ENCODE peak calls at places on chromosomes 5 and 9, in nine cellular contexts. A is cardiac muscle cell; Q is epithelial cell of esophagus; D is endodermal cell; E is cardiac fibroblast; I is natural killer cell; T is brain microvascular endothelial cell; K is CD8-positive, alpha-beta T cell; N is transverse colon. H is an unnamed sample.
A peak's percentile ranks its signal among the peaks of the same experiment; 100 is the strongest.

GRCh38 chr5:132417010-132417439 is 47.5 kb downstream of the SLC22A5 start:
- DNase-seq in K (no peak), A (no peak), I (no peak), E (no peak), Q (peak; percentile 46), N (no peak), D (no peak), T (no peak), H (no peak)

GRCh38 chr5:111734597-111734996 is 22.4 kb downstream of the NREP start:
- DNase-seq in T (no peak), N (no peak), A (no peak), I (no peak), K (no peak), E (no peak), D (no peak), Q (no peak), H (no peak)

GRCh38 chr5:147876141-147876540 is 2.4 kb upstream of the SCGB3A2 start:
- DNase-seq in Q (no peak), I (no peak), N (no peak), E (no peak), D (no peak), T (no peak), K (no peak), A (no peak), H (no peak)

GRCh38 chr5:131795128-131795719 is 1.6 kb downstream of the FNIP1 start:
- DNase-seq in D (no peak), I (no peak), A (no peak), K (no peak), Q (no peak), N (no peak), E (no peak), T (no peak), H (no peak)

GRCh38 chr5:168104811-168105481 is 186.5 kb upstream of the WWC1 start:
- DNase-seq in I (no peak), D (peak; percentile 81), T (no peak), K (no peak), A (peak; percentile 22), E (no peak), N (peak; percentile 60), Q (no peak), H (no peak)

GRCh38 chr5:176816043-176816745 is 5.8 kb downstream of the UNC5A start:
- DNase-seq in E (no peak), I (no peak), K (no peak), T (no peak), A (no peak), Q (no peak), D (no peak), N (no peak), H (no peak)

GRCh38 chr9:124428751-124429529 is 13.7 kb upstream of the PSMB7 start:
- DNase-seq in N (no peak), A (no peak), K (no peak), E (no peak), I (no peak), Q (no peak), D (peak; percentile 33), T (no peak), H (no peak)

GRCh38 chr5:173279166-173279565 is 44.2 kb upstream of the NKX2-5 start:
- DNase-seq in I (no peak), N (no peak), A (no peak), D (no peak), T (no peak), Q (no peak), E (no peak), K (no peak), H (no peak)

GRCh38 chr5:962801-963200 is 45.8 kb upstream of the NKD2 start:
- DNase-seq in N (no peak), E (no peak), A (no peak), I (no peak), D (no peak), K (peak; percentile 37), Q (no peak), T (no peak), H (no peak)

GRCh38 chr5:961711-962240 is 46.8 kb upstream of the NKD2 start:
- DNase-seq in T (no peak), Q (no peak), A (no peak), I (no peak), K (no peak), D (peak; percentile 30), N (no peak), E (no peak), H (no peak)

GRCh38 chr5:961002-961710 is 47.4 kb upstream of the NKD2 start:
- DNase-seq in A (no peak), T (no peak), Q (no peak), N (no peak), I (no peak), E (no peak), K (peak; percentile 45), D (no peak), H (peak; percentile 17)

GRCh38 chr5:963310-963672 is 45.3 kb upstream of the NKD2 start:
- DNase-seq in A (no peak), D (peak; percentile 35), K (peak; percentile 46), I (no peak), N (no peak), E (no peak), Q (no peak), T (no peak), H (no peak)

GRCh38 chr5:962386-962785 is 46.2 kb upstream of the NKD2 start:
- DNase-seq in K (no peak), T (no peak), Q (no peak), N (no peak), A (no peak), D (no peak), E (no peak), I (no peak), H (no peak)
- TF ChIP-seq CTCF in K (no peak), T (no peak), Q (no peak), N (no peak), A (no peak), D (no peak), E (no peak), I (no peak), H (no peak)

GRCh38 chr9:5428794-5429528 is 8.8 kb downstream of the PLGRKT start:
- DNase-seq in A (no peak), T (no peak), E (no peak), Q (no peak), D (no peak), I (no peak), N (no peak), K (no peak), H (no peak)

GRCh38 chr9:5427005-5427404 is 10.7 kb downstream of the PLGRKT start:
- DNase-seq in E (no peak), A (no peak), D (no peak), N (no peak), Q (no peak), I (no peak), T (no peak), K (no peak), H (no peak)

GRCh38 chr9:5422276-5422675 is 15.4 kb downstream of the PLGRKT start:
- DNase-seq in N (no peak), E (no peak), Q (no peak), D (no peak), T (no peak), K (no peak), I (no peak), A (no peak), H (no peak)

GRCh38 chr9:5428172-5428571 is 9.6 kb downstream of the PLGRKT start:
- DNase-seq in Q (no peak), A (no peak), E (no peak), N (no peak), K (no peak), D (no peak), T (no peak), I (no peak), H (no peak)

DNA sequence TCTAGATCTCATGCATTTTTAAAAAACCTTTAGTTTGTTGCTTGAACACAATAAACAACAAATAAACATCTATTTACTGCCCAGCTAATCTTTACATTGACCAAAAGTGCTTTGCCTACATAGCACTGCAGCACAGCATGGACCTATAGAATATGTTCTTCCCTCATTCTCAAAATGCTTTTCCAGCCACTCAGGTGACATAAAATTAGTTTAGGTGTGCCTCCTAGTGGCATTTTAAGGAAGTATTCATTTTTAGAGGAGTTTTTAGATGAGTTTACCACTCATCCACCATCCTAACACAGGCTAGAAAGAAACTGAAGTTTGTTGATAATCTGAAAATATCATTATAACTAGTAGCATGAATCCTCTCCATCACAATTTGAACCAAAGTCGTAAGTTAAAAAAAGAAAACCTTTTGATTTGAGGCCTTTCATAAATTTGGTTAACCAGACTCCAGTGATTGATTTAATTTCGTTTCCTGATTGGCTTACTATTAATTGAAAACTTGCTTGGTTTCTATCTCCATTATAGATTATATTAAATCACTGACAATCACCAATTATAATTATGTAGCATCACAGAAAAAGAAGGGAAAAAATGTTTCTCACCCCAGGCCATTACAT is 12.6 kb downstream of the PLGRKT start:
- DNase-seq in A (no peak), E (peak; percentile 54), T (no peak), D (no peak), N (no peak), I (no peak), K (no peak), Q (peak; percentile 64), H (no peak)
- TF ChIP-seq CTCF in A (peak; percentile 40), E (peak; percentile 38), T (peak; percentile 36), D (peak; percentile 78), N (peak; percentile 53), I (peak; percentile 74), K (peak; percentile 88), Q (peak; percentile 57), H (peak; percentile 46)

DNA sequence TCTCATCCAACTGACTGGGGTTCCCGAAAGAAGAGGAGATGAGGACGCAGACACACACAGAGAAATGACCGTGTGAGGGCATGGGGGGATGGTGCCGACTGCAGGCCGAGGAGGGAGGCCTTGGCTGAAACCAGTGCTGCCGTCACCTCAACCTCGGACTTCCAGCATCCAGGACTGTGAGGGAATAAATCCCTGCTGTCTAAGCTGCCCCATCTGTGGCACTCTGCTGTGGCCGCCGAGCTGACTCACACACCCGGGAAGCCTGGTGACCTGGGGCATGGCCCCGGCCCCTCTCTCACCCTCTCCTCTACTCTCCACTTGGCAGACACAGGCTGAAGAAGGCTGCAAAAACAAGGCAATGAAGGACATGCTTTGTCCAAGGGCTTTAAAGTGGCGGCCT is 4.4 kb upstream of the COL5A1 start:
- DNase-seq in A (no peak), Q (no peak), K (no peak), I (no peak), E (no peak), D (no peak), N (no peak), T (no peak), H (no peak)
- TF ChIP-seq CTCF in A (no peak), Q (no peak), K (no peak), I (no peak), E (no peak), D (no peak), N (no peak), T (peak; percentile 63), H (no peak)

DNA sequence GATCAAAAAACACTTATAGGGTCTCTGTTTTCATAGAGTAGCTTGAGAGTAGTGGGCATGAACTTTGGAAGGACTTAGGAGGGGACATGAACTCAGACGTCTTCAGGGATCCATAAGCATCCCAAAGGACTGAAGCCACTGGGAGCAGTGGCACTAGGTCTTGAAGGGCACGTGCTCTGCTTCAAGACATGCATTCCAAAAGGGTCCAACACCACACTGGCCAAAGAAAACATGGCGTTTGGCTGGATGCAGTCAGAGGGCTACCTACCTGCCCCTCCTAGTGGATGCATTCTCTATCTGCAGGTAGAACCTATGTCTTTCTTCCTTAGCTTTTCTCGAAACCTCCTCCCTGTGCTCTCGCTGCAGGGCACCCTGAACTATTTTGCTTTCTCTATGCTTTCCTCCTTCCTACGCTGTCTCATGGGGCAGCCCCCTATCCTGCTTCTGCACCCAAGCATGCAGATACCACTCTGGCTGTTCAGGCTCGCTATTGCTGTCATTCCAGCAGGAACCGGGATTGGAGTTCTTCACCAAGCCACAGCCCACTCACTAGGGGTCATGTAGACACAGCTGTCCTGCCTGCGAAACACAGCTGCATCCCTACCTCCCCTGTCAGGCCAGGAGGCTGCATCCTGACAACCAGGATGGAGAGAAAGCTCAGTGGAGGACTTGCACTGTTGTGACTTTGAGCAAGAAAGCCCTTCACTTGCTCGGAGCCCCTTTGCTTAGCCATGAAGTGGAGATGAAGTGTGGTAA is 11.9 kb downstream of the FAM240B start:
- DNase-seq in N (no peak), K (no peak), D (peak; percentile 78), A (no peak), E (no peak), I (no peak), Q (peak; percentile 32), T (no peak), H (no peak)
- TF ChIP-seq CTCF in N (peak; percentile 15), K (no peak), D (peak; percentile 80), A (peak; percentile 27), E (peak; percentile 23), I (no peak), Q (peak; percentile 43), T (peak; percentile 61), H (no peak)

H was measured in heart right ventricle.